ENCODE peak calls at places on chromosomes 16 and 17, in nine cellular contexts. E is T-helper 1 cell; D is mammary epithelial cell; Z is mucosa of descending colon; H is fibroblast of lung; N is T follicular helper cell; Q is A673; O is GOT3; M is stimulated activated naive CD8-positive, alpha-beta T cell treated with anti-CD3 and anti-CD28 coated beads, Interleukin-15, amount 100 ng/mL, for 72 hours. I is an unnamed sample.

GRCh38 chr17:55413825-55414489 is 7.7 kb downstream of the MMD start:
- DNase-seq in D (no peak), Q (no peak), E (no peak), N (no peak), O (no peak), M (peak; percentile 41), Z (no peak), H (no peak), I (no peak)

GRCh38 chr16:17930280-17930679 is 406.3 kb downstream of the NPIPA8 start:
- DNase-seq in N (no peak), E (no peak), Q (no peak), D (no peak), M (no peak), H (no peak), Z (no peak), O (no peak), I (no peak)

GRCh38 chr16:79143026-79143425 is 457.5 kb downstream of the MAF start:
- DNase-seq in E (no peak), M (no peak), H (no peak), Z (no peak), Q (no peak), O (no peak), D (no peak), N (no peak), I (no peak)

GRCh38 chr16:89051521-89052166 is 42.0 kb upstream of the ACSF3 start:
- DNase-seq in H (no peak), Z (peak; percentile 39), M (no peak), E (no peak), O (no peak), D (no peak), Q (peak; percentile 31), N (no peak), I (no peak)

GRCh38 chr17:12256380-12256995 is 235.8 kb downstream of the MAP2K4 start:
- DNase-seq in N (no peak), Z (no peak), D (peak; percentile 16), O (no peak), Q (peak; percentile 64), E (no peak), H (peak; percentile 77), M (no peak), I (no peak)

GRCh38 chr17:63653018-63653417 is 30.8 kb downstream of the MAP3K3 start:
- DNase-seq in E (no peak), H (no peak), Z (no peak), D (no peak), N (no peak), Q (no peak), O (no peak), M (no peak), I (peak; percentile 24)

GRCh38 chr16:69253796-69254426 is 57.2 kb upstream of the VPS4A start:
- DNase-seq in M (no peak), N (no peak), H (no peak), E (no peak), Q (no peak), Z (no peak), O (no peak), D (no peak), I (no peak)

GRCh38 chr17:18258356-18259038 is at the start of gene FLII:
- DNase-seq in Z (peak; percentile 80), M (peak; percentile 39), E (peak; percentile 59), Q (peak; percentile 45), D (peak; percentile 58), N (peak; percentile 40), O (no peak), H (peak; percentile 43), I (no peak)

GRCh38 chr17:47305302-47305923 is 18.3 kb upstream of the EFCAB13 start:
- DNase-seq in O (no peak), M (no peak), E (no peak), Z (no peak), H (peak; percentile 87), N (no peak), Q (peak; percentile 17), D (peak; percentile 90), I (no peak)

GRCh38 chr16:24358117-24358516 is 102.0 kb downstream of the CACNG3 start:
- DNase-seq in Q (no peak), N (no peak), O (no peak), M (no peak), D (no peak), E (no peak), Z (no peak), H (no peak), I (no peak)

GRCh38 chr17:979211-979538 is 401 bp downstream of the NXN start:
- DNase-seq in D (no peak), Q (no peak), M (no peak), E (no peak), H (no peak), N (no peak), O (no peak), Z (no peak), I (peak; percentile 63)

GRCh38 chr17:15782809-15783208 is 50.7 kb downstream of the TBC1D26 start:
- DNase-seq in M (peak; percentile 7), Z (peak; percentile 78), E (no peak), D (no peak), O (no peak), H (peak; percentile 55), Q (peak; percentile 42), N (no peak), I (peak; percentile 42)

GRCh38 chr17:4219241-4219640 is 44.5 kb downstream of the ANKFY1 start:
- DNase-seq in H (no peak), E (no peak), D (peak; percentile 60), O (no peak), Z (no peak), M (no peak), Q (no peak), N (no peak), I (no peak)

GRCh38 chr17:28282596-28282995 is 36.4 kb upstream of the TMEM97 start:
- DNase-seq in E (no peak), M (no peak), H (peak; percentile 86), D (peak; percentile 91), O (no peak), N (no peak), Z (no peak), Q (peak; percentile 47), I (no peak)

GRCh38 chr17:68437979-68438877 is 19.1 kb downstream of the WIPI1 start:
- DNase-seq in N (no peak), D (no peak), Q (no peak), O (no peak), M (no peak), H (no peak), E (peak; percentile 21), Z (peak; percentile 73), I (peak; percentile 42)

GRCh38 chr16:424033-424622 is 1.3 kb upstream of the RAB11FIP3 start:
- DNase-seq in Z (no peak), H (peak; percentile 98), Q (peak; percentile 82), N (no peak), E (no peak), O (peak; percentile 57), D (peak; percentile 93), M (no peak), I (peak; percentile 64)

GRCh38 chr16:6517321-6517720 is 815.3 kb upstream of the RBFOX1 start:
- DNase-seq in Z (no peak), M (no peak), Q (no peak), O (no peak), H (no peak), D (no peak), E (no peak), N (no peak), I (no peak)

GRCh38 chr16:80580109-80580832 is 39.5 kb downstream of the DYNLRB2 start:
- DNase-seq in Q (no peak), N (peak; percentile 30), M (peak; percentile 82), O (no peak), H (no peak), Z (no peak), E (peak; percentile 34), D (peak; percentile 30), I (no peak)

GRCh38 chr16:23858496-23859062 is 22.8 kb downstream of the PRKCB start:
- DNase-seq in O (no peak), M (no peak), E (no peak), D (peak; percentile 4), N (no peak), Q (peak; percentile 91), Z (no peak), H (no peak), I (no peak)

GRCh38 chr17:68457168-68457538 is at the start of gene WIPI1:
- DNase-seq in Z (peak; percentile 82), D (no peak), O (no peak), E (no peak), Q (peak; percentile 28), H (no peak), N (no peak), M (no peak), I (no peak)

GRCh38 chr17:75536401-75536800 is 10.9 kb downstream of the LLGL2 start:
- DNase-seq in E (no peak), Q (no peak), M (no peak), Z (no peak), D (no peak), N (no peak), H (no peak), O (no peak), I (peak; percentile 12)

GRCh38 chr17:73902416-73903181 is 258.4 kb upstream of the SDK2 start:
- DNase-seq in Q (no peak), H (no peak), Z (peak; percentile 39), N (no peak), D (no peak), O (no peak), E (no peak), M (no peak), I (no peak)

GRCh38 chr16:56807011-56807675 is 57.9 kb upstream of the SLC12A3 start:
- DNase-seq in N (no peak), D (no peak), O (no peak), E (no peak), Q (no peak), M (no peak), H (peak; percentile 58), Z (no peak), I (no peak)

GRCh38 chr16:87212026-87212425 is 105.2 kb downstream of the C16orf95 start:
- DNase-seq in Z (no peak), H (no peak), E (no peak), O (no peak), Q (no peak), D (no peak), N (no peak), M (no peak), I (no peak)

GRCh38 chr17:67049025-67049739 is 4.8 kb downstream of the CACNG1 start:
- DNase-seq in Q (no peak), H (no peak), D (no peak), N (no peak), M (no peak), E (no peak), Z (no peak), O (no peak), I (no peak)

GRCh38 chr16:722835-723633 is 2.1 kb downstream of the ANTKMT start:
- DNase-seq in E (no peak), Q (no peak), D (no peak), N (no peak), Z (no peak), H (no peak), M (no peak), O (no peak), I (peak; percentile 82)

GRCh38 chr16:72877374-72878028 is 170.4 kb downstream of the ZFHX3 start:
- DNase-seq in Z (no peak), Q (peak; percentile 87), H (peak; percentile 69), D (peak; percentile 85), M (no peak), N (no peak), O (no peak), E (no peak), I (no peak)

GRCh38 chr16:67406628-67407027 is 9.6 kb downstream of the ZDHHC1 start:
- DNase-seq in M (no peak), E (no peak), H (peak; percentile 68), D (peak; percentile 75), N (no peak), O (no peak), Z (no peak), Q (no peak), I (no peak)

GRCh38 chr16:6862058-6862457 is 470.6 kb upstream of the RBFOX1 start:
- DNase-seq in Q (no peak), O (no peak), N (no peak), D (no peak), M (no peak), E (no peak), H (no peak), Z (no peak), I (no peak)

GRCh38 chr16:23575834-23576233 is 18.3 kb downstream of the UBFD1 start:
- DNase-seq in Z (no peak), H (no peak), Q (no peak), N (no peak), M (no peak), O (no peak), E (no peak), D (no peak), I (no peak)

GRCh38 chr17:50868594-50868993 is 2.4 kb upstream of the TOB1 start:
- DNase-seq in D (no peak), Z (no peak), N (no peak), E (no peak), M (no peak), O (no peak), Q (no peak), H (no peak), I (no peak)